ENCODE peak calls at places on chromosome 21, in seven cellular contexts. M, K, C, S, O, T and B are unnamed samples.

GRCh38 chr21:35358008-35358407 is 308.9 kb upstream of the RUNX1 start:
- DNase-seq in M (no peak), K (no peak), C (no peak), S (no peak), O (no peak), T (no peak), B (no peak)

GRCh38 chr21:46424621-46425020 is 34.1 kb upstream of the DIP2A start:
- DNase-seq in M (no peak), K (no peak), C (no peak), S (no peak), O (no peak), T (no peak), B (no peak)

GRCh38 chr21:14076143-14076806 is 134.5 kb downstream of the LIPI start:
- DNase-seq in M (no peak), K (no peak), C (no peak), S (no peak), O (no peak), T (no peak), B (no peak)

GRCh38 chr21:45970674-45971486 is 10.7 kb upstream of the COL6A1 start:
- DNase-seq in M (peak; percentile 33), K (peak; percentile 21), C (peak; percentile 44), S (no peak), O (peak; percentile 62), T (peak; percentile 62), B (no peak)

GRCh38 chr21:45889115-45889708 is 92.4 kb upstream of the COL6A1 start:
- DNase-seq in M (no peak), K (no peak), C (no peak), S (no peak), O (no peak), T (no peak), B (no peak)

GRCh38 chr21:45482899-45483821 is 59.1 kb downstream of the SLC19A1 start:
- DNase-seq in M (no peak), K (no peak), C (no peak), S (no peak), O (no peak), T (no peak), B (no peak)

GRCh38 chr21:21122680-21123079 is 124.5 kb downstream of the NCAM2 start:
- DNase-seq in M (no peak), K (no peak), C (no peak), S (no peak), O (no peak), T (no peak), B (no peak)

GRCh38 chr21:35533893-35534292 is 484.8 kb upstream of the RUNX1 start:
- DNase-seq in M (no peak), K (no peak), C (no peak), S (no peak), O (no peak), T (no peak), B (no peak)

GRCh38 chr21:17915976-17916375 is 96.8 kb upstream of the C21orf91 start:
- DNase-seq in M (no peak), K (no peak), C (no peak), S (no peak), O (no peak), T (no peak), B (no peak)

GRCh38 chr21:35164971-35165483 is 115.9 kb upstream of the RUNX1 start:
- DNase-seq in M (no peak), K (no peak), C (no peak), S (no peak), O (no peak), T (no peak), B (no peak)

GRCh38 chr21:21559285-21560045 is 561.3 kb downstream of the NCAM2 start:
- DNase-seq in M (no peak), K (peak; percentile 7), C (no peak), S (no peak), O (no peak), T (no peak), B (peak; percentile 1)

GRCh38 chr21:43290529-43291346 is 121.9 kb downstream of the CRYAA start:
- DNase-seq in M (peak; percentile 35), K (no peak), C (no peak), S (no peak), O (no peak), T (no peak), B (no peak)

GRCh38 chr21:23887709-23888303 is 1719.5 kb downstream of the MRPL39 start:
- DNase-seq in M (peak; percentile 81), K (no peak), C (no peak), S (no peak), O (no peak), T (no peak), B (no peak)

GRCh38 chr21:41992576-41992975 is 17.6 kb downstream of the ZBTB21 start:
- DNase-seq in M (no peak), K (no peak), C (no peak), S (no peak), O (no peak), T (no peak), B (no peak)

GRCh38 chr21:20701235-20701634 is 297.0 kb upstream of the NCAM2 start:
- DNase-seq in M (peak; percentile 39), K (no peak), C (no peak), S (no peak), O (no peak), T (no peak), B (no peak)

GRCh38 chr21:14737922-14738321 is 191.8 kb upstream of the SAMSN1 start:
- DNase-seq in M (peak; percentile 74), K (no peak), C (peak; percentile 8), S (peak; percentile 5), O (peak; percentile 42), T (peak; percentile 83), B (no peak)

GRCh38 chr21:14675774-14676530 is 129.8 kb upstream of the SAMSN1 start:
- DNase-seq in M (peak; percentile 91), K (no peak), C (no peak), S (no peak), O (no peak), T (no peak), B (no peak)

GRCh38 chr21:43733529-43734071 is 14.7 kb downstream of the PDXK start:
- DNase-seq in M (no peak), K (peak; percentile 85), C (peak; percentile 79), S (no peak), O (peak; percentile 16), T (no peak), B (peak; percentile 78)

GRCh38 chr21:44547656-44548331 is 3.5 kb downstream of the KRTAP10-2 start:
- DNase-seq in M (no peak), K (no peak), C (no peak), S (no peak), O (no peak), T (no peak), B (no peak)

DNA sequence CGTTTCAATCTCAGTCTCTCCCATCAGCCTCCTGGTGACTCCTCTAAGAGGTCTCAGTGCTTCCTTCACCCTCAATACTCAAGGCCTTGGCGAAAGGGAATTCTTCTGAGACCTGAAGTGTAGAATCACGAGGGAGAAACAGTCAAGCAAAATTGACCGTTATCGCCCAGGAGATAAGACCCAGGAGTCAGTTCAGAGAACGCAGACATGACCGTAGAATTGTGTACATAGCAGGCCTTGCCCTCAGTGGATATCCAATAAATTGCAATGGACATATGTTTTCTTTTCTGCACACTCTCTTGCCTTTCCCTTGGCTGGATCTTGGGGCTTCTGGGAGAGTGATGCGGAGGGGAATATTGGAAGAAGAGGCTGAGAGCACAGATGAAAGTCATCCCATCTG is 15.7 kb upstream of the ETS2 start:
- DNase-seq in M (no peak), K (no peak), C (no peak), S (no peak), O (no peak), T (no peak), B (no peak)
- H3K27ac ChIP-seq in M (no peak overlapping the region), K (no peak overlapping the region), C (no peak overlapping the region), S (no peak overlapping the region), O (no peak overlapping the region), T (no peak overlapping the region), B (no peak overlapping the region)

DNA sequence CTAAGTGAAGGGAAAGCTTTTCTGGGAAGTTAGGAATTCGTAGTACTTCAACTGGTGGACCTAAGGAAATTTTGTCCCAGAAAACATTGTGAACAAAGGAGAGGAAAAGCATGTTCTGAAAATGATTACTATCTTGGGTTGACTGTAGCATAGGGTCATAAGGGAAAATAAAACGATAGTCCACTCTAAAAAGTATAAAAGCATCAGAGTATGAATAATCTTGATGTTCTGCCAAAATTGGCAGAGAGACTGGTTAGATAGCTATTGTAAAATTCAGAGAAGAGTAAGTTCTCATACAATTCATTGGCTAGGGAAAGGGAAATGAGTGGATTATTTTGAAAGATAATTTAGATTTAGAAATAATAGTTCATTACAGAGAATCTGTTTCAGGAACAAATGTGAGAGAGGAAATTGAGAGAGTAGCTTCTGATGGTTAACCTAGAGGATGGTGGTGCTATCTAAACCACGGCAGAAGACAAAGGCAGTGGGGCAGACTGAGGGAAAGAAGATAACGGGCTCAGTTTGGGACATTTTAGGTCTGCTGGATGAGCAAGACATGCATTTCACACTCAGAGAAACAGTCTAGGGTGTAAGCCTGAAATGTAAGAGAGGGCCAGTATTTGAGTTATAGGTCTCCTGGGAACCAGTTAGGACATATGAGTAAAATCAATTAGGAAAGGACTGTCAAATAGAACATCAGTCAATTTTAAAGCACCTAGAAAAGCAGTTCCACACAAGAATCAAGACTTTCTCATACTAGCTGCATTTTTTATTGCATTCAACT is 799.3 kb upstream of the CXADR start:
- DNase-seq in M (no peak), K (peak; percentile 23), C (peak; percentile 13), S (no peak), O (no peak), T (no peak), B (peak; percentile 7)
- H3K9ac ChIP-seq in M (no peak overlapping the region), K (no peak overlapping the region), C (no peak overlapping the region), S (no peak overlapping the region), O (peak overlapping the region; percentile 46), T (no peak overlapping the region), B (no peak overlapping the region)

DNA sequence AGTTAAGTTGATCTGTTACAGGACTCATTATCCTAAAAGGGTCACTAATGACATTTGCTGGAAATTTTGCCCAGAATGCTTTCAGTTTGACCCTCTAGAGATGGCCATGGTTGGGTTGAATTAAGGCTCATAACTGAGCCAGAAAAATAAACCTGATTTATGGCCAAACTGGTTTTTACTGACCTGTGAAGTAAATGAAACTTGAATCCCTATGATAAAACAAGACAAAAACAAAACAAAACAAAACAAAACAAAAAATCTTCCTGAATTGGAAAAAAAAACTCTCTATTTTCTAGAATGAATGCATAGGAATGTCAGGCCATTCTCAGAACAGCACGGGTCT is 72.5 kb upstream of the CLDN14 start:
- DNase-seq in M (no peak), K (no peak), C (no peak), S (no peak), O (no peak), T (no peak), B (no peak)
- H3K27ac ChIP-seq in M (no peak overlapping the region), K (no peak overlapping the region), C (no peak overlapping the region), S (no peak overlapping the region), O (no peak overlapping the region), T (no peak overlapping the region), B (no peak overlapping the region)

GRCh38 chr21:36976228-36976627 is 9.8 kb upstream of the HLCS start:
- DNase-seq in M (no peak), K (no peak), C (no peak), S (no peak), O (no peak), T (no peak), B (no peak)

GRCh38 chr21:36976882-36977651 is 10.6 kb upstream of the HLCS start:
- DNase-seq in M (peak; percentile 94), K (peak; percentile 73), C (peak; percentile 75), S (peak; percentile 60), O (peak; percentile 83), T (peak; percentile 96), B (peak; percentile 61)

GRCh38 chr21:36981977-36982700 is 15.7 kb upstream of the HLCS start:
- DNase-seq in M (no peak), K (no peak), C (no peak), S (no peak), O (no peak), T (no peak), B (no peak)

GRCh38 chr21:36980280-36981048 is 14.0 kb upstream of the HLCS start:
- DNase-seq in M (no peak), K (peak; percentile 11), C (no peak), S (no peak), O (peak; percentile 25), T (peak; percentile 57), B (no peak)

GRCh38 chr21:36981049-36981391 is 14.6 kb upstream of the HLCS start:
- DNase-seq in M (no peak), K (no peak), C (no peak), S (no peak), O (no peak), T (peak; percentile 35), B (no peak)
- H3K9ac ChIP-seq in M (no peak overlapping the region), K (no peak overlapping the region), C (no peak overlapping the region), S (peak overlapping the region; percentile 85), O (peak overlapping the region; percentile 71), T (peak overlapping the region; percentile 78), B (peak overlapping the region; percentile 55)